ENCODE peak calls at places on chromosomes 16 and 17, in six cellular contexts. G is type B pancreatic cell, Y is dorsolateral prefrontal cortex, O is psoas muscle, Q is nephron progenitor cell, R is transverse colon. K is an unnamed sample.

GRCh38 chr17:78016852-78017251 is 58.3 kb downstream of the TNRC6C start:
- DNase-seq in G (no peak), Y (no peak), O (no peak), Q (no peak), R (no peak), K (no peak)

GRCh38 chr16:67393111-67393789 is at the start of gene TPPP3:
- DNase-seq in G (peak; percentile 86), Y (peak; percentile 88), O (peak; percentile 95), Q (peak; percentile 94), R (peak; percentile 90), K (peak; percentile 92)

GRCh38 chr17:7858487-7858832 is 657 bp downstream of the CYB5D1 start:
- DNase-seq in G (peak; percentile 70), Y (no peak), O (peak; percentile 71), Q (peak; percentile 70), R (peak; percentile 53), K (peak; percentile 71)

GRCh38 chr16:53052519-53053501 is at the start of gene CHD9NB:
- DNase-seq in G (no peak), Y (no peak), O (no peak), Q (no peak), R (peak; percentile 75), K (peak; percentile 70)

GRCh38 chr16:29645699-29646187 is 17.3 kb upstream of the SPN start:
- DNase-seq in G (no peak), Y (no peak), O (no peak), Q (no peak), R (no peak), K (no peak)

GRCh38 chr17:45729284-45729907 is 54.7 kb upstream of the CRHR1 start:
- DNase-seq in G (no peak), Y (no peak), O (no peak), Q (no peak), R (no peak), K (no peak)

GRCh38 chr16:69443809-69444611 is 19.6 kb downstream of the CYB5B start:
- DNase-seq in G (no peak), Y (no peak), O (peak; percentile 54), Q (no peak), R (peak; percentile 27), K (no peak)

GRCh38 chr17:44008205-44008909 is 3.9 kb downstream of the NAGS start:
- DNase-seq in G (no peak), Y (no peak), O (no peak), Q (no peak), R (no peak), K (no peak)

GRCh38 chr17:48592097-48592496 is 1.5 kb downstream of the HOXB5 start:
- DNase-seq in G (no peak), Y (no peak), O (no peak), Q (no peak), R (no peak), K (no peak)

GRCh38 chr16:82990155-82990554 is 363.4 kb downstream of the CDH13 start:
- DNase-seq in G (no peak), Y (no peak), O (no peak), Q (no peak), R (no peak), K (no peak)

GRCh38 chr16:50644730-50645129 is 36.4 kb downstream of the SNX20 start:
- DNase-seq in G (no peak), Y (peak; percentile 45), O (no peak), Q (no peak), R (peak; percentile 26), K (no peak)

GRCh38 chr16:87324411-87325275 is 7.5 kb upstream of the C16orf95 start:
- DNase-seq in G (no peak), Y (no peak), O (peak; percentile 74), Q (peak; percentile 73), R (peak; percentile 30), K (peak; percentile 52)

GRCh38 chr17:55177159-55177913 is 87.4 kb upstream of the HLF start:
- DNase-seq in G (no peak), Y (no peak), O (no peak), Q (no peak), R (no peak), K (no peak)

GRCh38 chr16:81366316-81366932 is 51.7 kb downstream of the GAN start:
- DNase-seq in G (no peak), Y (no peak), O (no peak), Q (peak; percentile 8), R (no peak), K (no peak)

GRCh38 chr16:29317269-29317668 is 89.2 kb downstream of the NPIPB11 start:
- DNase-seq in G (no peak), Y (no peak), O (no peak), Q (no peak), R (no peak), K (no peak)

GRCh38 chr17:16286947-16287562 is 66.2 kb downstream of the CENPV start:
- DNase-seq in G (no peak), Y (no peak), O (peak; percentile 51), Q (no peak), R (peak; percentile 31), K (peak; percentile 38)

GRCh38 chr17:61076649-61077048 is 323.0 kb upstream of the TBX2 start:
- DNase-seq in G (no peak), Y (no peak), O (no peak), Q (no peak), R (no peak), K (no peak)

GRCh38 chr16:16124438-16124837 is 98.9 kb downstream of the ABCC6 start:
- DNase-seq in G (no peak), Y (no peak), O (no peak), Q (no peak), R (no peak), K (no peak)

GRCh38 chr16:50815382-50815781 is 73.5 kb downstream of the CYLD start:
- DNase-seq in G (peak; percentile 44), Y (no peak), O (no peak), Q (no peak), R (no peak), K (no peak)

GRCh38 chr16:51753382-51753781 is 602.3 kb upstream of the SALL1 start:
- DNase-seq in G (no peak), Y (no peak), O (no peak), Q (no peak), R (no peak), K (no peak)

GRCh38 chr17:75542184-75542583 is 16.7 kb downstream of the LLGL2 start:
- DNase-seq in G (no peak), Y (no peak), O (no peak), Q (no peak), R (peak; percentile 70), K (peak; percentile 75)

GRCh38 chr16:21684199-21684598 is 20.4 kb downstream of the OTOA start:
- DNase-seq in G (no peak), Y (no peak), O (no peak), Q (no peak), R (peak; percentile 21), K (no peak)

GRCh38 chr17:45775148-45775547 is 9.0 kb upstream of the CRHR1 start:
- DNase-seq in G (no peak), Y (no peak), O (no peak), Q (no peak), R (no peak), K (no peak)

DNA sequence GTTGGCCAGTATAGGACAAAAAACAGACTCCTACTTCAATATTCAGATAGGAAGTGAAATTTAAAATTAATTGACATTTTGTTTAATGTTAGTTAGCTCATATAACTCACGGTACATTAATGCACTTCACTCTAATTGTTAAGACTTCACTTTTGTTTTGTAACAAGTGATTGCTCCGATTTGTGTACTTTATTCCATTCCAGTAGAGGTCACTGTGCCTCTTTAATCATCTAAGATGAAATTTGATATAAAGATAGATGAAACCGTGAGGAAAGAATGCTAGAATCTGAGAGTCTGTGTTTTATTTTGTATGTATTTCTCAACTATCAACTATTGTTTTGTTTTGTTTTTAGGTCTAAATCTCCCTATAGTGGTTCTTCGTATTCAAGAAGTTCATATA is 29.0 kb downstream of the RBBP6 start:
- DNase-seq in G (no peak), Y (no peak), O (no peak), Q (no peak), R (no peak), K (no peak)
- TF ChIP-seq CTCF in G (peak; percentile 44), Y (peak; percentile 56), O (peak; percentile 13), Q (no peak), R (peak; percentile 24), K (no peak)

GRCh38 chr17:29619251-29619650 is 3.5 kb downstream of the CORO6 start:
- DNase-seq in G (no peak), Y (no peak), O (peak; percentile 84), Q (no peak), R (no peak), K (no peak)
- TF ChIP-seq CTCF in G (no peak), Y (peak; percentile 44), O (peak; percentile 41), Q (no peak), R (no peak), K (no peak)

DNA sequence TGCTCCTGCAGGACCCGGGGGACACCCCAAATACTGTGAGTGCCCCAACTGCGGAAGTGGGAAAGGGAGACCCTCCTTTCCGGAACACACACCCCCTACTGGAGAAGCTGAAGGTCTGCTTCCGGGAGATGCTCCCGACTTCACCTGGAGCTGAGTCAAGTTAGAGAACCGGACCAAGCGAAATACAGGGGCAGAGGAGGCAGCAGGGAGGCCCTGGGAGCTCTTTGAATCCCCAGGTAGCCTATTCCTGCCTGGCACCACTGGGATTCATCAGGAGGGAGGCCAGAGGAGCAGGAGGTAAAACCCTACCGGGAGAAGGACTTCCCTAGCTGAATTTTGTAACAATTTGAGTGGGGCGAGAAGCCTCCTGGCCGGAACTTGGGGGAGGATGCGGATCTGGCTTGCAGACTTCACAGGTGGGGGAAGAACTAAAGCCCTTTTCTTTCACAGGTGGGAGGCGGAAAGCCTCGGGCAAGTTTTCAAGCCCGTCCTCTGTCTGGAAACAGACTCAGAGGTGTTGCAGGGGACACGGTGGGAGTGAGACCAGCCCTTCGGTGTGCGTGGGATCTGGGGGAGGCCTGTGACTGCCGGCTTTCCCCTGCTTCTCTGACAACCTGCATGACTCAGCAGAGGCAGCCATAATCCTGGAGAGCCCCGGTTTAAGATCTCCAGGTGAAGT is 22.4 kb upstream of the TEKT1 start:
- DNase-seq in G (no peak), Y (no peak), O (no peak), Q (no peak), R (no peak), K (no peak)
- TF ChIP-seq CTCF in G (peak; percentile 57), Y (peak; percentile 52), O (no peak), Q (peak; percentile 41), R (no peak), K (no peak)

GRCh38 chr16:85767569-85767968 is 16.7 kb upstream of the C16orf74 start:
- DNase-seq in G (no peak), Y (no peak), O (no peak), Q (no peak), R (no peak), K (no peak)

GRCh38 chr16:85768225-85768624 is 17.3 kb upstream of the C16orf74 start:
- DNase-seq in G (no peak), Y (no peak), O (no peak), Q (no peak), R (no peak), K (no peak)

GRCh38 chr16:85763616-85764015 is 12.7 kb upstream of the C16orf74 start:
- DNase-seq in G (no peak), Y (no peak), O (no peak), Q (no peak), R (no peak), K (no peak)

GRCh38 chr16:85765273-85765672 is 14.4 kb upstream of the C16orf74 start:
- DNase-seq in G (no peak), Y (no peak), O (no peak), Q (no peak), R (no peak), K (no peak)

DNA sequence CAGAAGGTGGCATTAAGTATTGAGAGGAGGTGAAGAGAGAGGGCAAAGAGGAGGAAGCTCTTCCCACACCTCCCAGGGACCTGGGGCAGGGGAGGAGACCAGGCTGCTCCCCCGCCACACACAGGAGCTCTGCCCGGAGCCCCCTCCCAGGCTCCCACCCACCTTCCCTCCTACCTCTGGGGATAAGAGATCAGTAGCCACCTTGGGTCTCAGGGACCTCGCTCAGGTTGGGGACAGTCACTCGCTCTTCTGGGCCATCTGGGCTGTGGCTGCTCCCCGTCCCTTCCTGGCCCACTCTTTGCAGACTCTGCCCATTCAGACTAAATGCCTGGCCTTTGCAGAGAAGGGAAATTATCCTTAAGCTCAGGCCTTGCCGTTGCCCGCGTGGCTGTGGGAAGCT is 14.9 kb upstream of the C16orf74 start:
- DNase-seq in G (no peak), Y (no peak), O (no peak), Q (no peak), R (no peak), K (no peak)
- TF ChIP-seq CTCF in G (no peak), Y (no peak), O (no peak), Q (no peak), R (no peak), K (no peak)

K was measured in mucosa of descending colon.